ENCODE peak calls at places on chromosomes 11 and 22, in ten cellular contexts. One of them, this sample, is unnamed.

GRCh38 chr11:56396047-56396446 is 16.4 kb upstream of the OR5AL1 start:
- DNase-seq in foreskin fibroblast: no peak
- DNase-seq in brain microvascular endothelial cell: no peak
- DNase-seq in Peyer's patch: no peak
- DNase-seq in A549: no peak
- DNase-seq in AG09309: no peak
- DNase-seq in endothelial cell of umbilical vein: no peak
- DNase-seq in RWPE1: no peak
- DNase-seq in H9: no peak
- DNase-seq in epithelial cell of proximal tubule: no peak
- DNase-seq in this sample: no peak

GRCh38 chr11:71309181-71309580 is 56.8 kb upstream of the SHANK2 start:
- DNase-seq in foreskin fibroblast: no peak
- DNase-seq in brain microvascular endothelial cell: no peak
- DNase-seq in Peyer's patch: peak; percentile 8
- DNase-seq in A549: no peak
- DNase-seq in AG09309: no peak
- DNase-seq in endothelial cell of umbilical vein: no peak
- DNase-seq in RWPE1: no peak
- DNase-seq in H9: peak; percentile 12
- DNase-seq in epithelial cell of proximal tubule: no peak
- DNase-seq in this sample: no peak

GRCh38 chr22:34308101-34308500 is 387.8 kb upstream of the LARGE1 start:
- DNase-seq in foreskin fibroblast: no peak
- DNase-seq in brain microvascular endothelial cell: no peak
- DNase-seq in Peyer's patch: no peak
- DNase-seq in A549: no peak
- DNase-seq in AG09309: no peak
- DNase-seq in endothelial cell of umbilical vein: no peak
- DNase-seq in RWPE1: no peak
- DNase-seq in H9: no peak
- DNase-seq in epithelial cell of proximal tubule: no peak
- DNase-seq in this sample: no peak

GRCh38 chr11:112997829-112998228 is 36.6 kb downstream of the NCAM1 start:
- DNase-seq in foreskin fibroblast: no peak
- DNase-seq in brain microvascular endothelial cell: no peak
- DNase-seq in Peyer's patch: no peak
- DNase-seq in A549: no peak
- DNase-seq in AG09309: no peak
- DNase-seq in endothelial cell of umbilical vein: no peak
- DNase-seq in RWPE1: no peak
- DNase-seq in H9: peak; percentile 27
- DNase-seq in epithelial cell of proximal tubule: no peak
- DNase-seq in this sample: no peak

GRCh38 chr11:118076754-118077281 is at the start of gene TMPRSS4:
- DNase-seq in foreskin fibroblast: no peak
- DNase-seq in brain microvascular endothelial cell: no peak
- DNase-seq in Peyer's patch: peak; percentile 91
- DNase-seq in A549: no peak
- DNase-seq in AG09309: no peak
- DNase-seq in endothelial cell of umbilical vein: no peak
- DNase-seq in RWPE1: peak; percentile 73
- DNase-seq in H9: peak; percentile 46
- DNase-seq in epithelial cell of proximal tubule: no peak
- DNase-seq in this sample: no peak

GRCh38 chr11:121337078-121337477 is 44.5 kb downstream of the SC5D start:
- DNase-seq in foreskin fibroblast: no peak
- DNase-seq in brain microvascular endothelial cell: no peak
- DNase-seq in Peyer's patch: no peak
- DNase-seq in A549: no peak
- DNase-seq in AG09309: no peak
- DNase-seq in endothelial cell of umbilical vein: no peak
- DNase-seq in RWPE1: no peak
- DNase-seq in H9: no peak
- DNase-seq in epithelial cell of proximal tubule: no peak
- DNase-seq in this sample: no peak

GRCh38 chr11:18736590-18737148 is 10.7 kb upstream of the IGSF22 start:
- DNase-seq in foreskin fibroblast: no peak
- DNase-seq in brain microvascular endothelial cell: no peak
- DNase-seq in Peyer's patch: no peak
- DNase-seq in A549: no peak
- DNase-seq in AG09309: no peak
- DNase-seq in endothelial cell of umbilical vein: no peak
- DNase-seq in RWPE1: no peak
- DNase-seq in H9: peak; percentile 67
- DNase-seq in epithelial cell of proximal tubule: no peak
- DNase-seq in this sample: no peak

GRCh38 chr11:30911247-30911646 is 325.1 kb upstream of the MPPED2 start:
- DNase-seq in foreskin fibroblast: no peak
- DNase-seq in brain microvascular endothelial cell: no peak
- DNase-seq in Peyer's patch: no peak
- DNase-seq in A549: no peak
- DNase-seq in AG09309: no peak
- DNase-seq in endothelial cell of umbilical vein: no peak
- DNase-seq in RWPE1: no peak
- DNase-seq in H9: no peak
- DNase-seq in epithelial cell of proximal tubule: no peak
- DNase-seq in this sample: no peak

GRCh38 chr22:27262371-27262770 is 539.2 kb downstream of the MN1 start:
- DNase-seq in foreskin fibroblast: no peak
- DNase-seq in brain microvascular endothelial cell: no peak
- DNase-seq in Peyer's patch: no peak
- DNase-seq in A549: no peak
- DNase-seq in AG09309: no peak
- DNase-seq in endothelial cell of umbilical vein: no peak
- DNase-seq in RWPE1: no peak
- DNase-seq in H9: no peak
- DNase-seq in epithelial cell of proximal tubule: no peak
- DNase-seq in this sample: no peak

GRCh38 chr11:69658606-69659450 is 16.3 kb downstream of the LTO1 start:
- DNase-seq in foreskin fibroblast: no peak
- DNase-seq in brain microvascular endothelial cell: no peak
- DNase-seq in Peyer's patch: no peak
- DNase-seq in A549: no peak
- DNase-seq in AG09309: no peak
- DNase-seq in endothelial cell of umbilical vein: no peak
- DNase-seq in RWPE1: no peak
- DNase-seq in H9: peak; percentile 29
- DNase-seq in epithelial cell of proximal tubule: no peak
- DNase-seq in this sample: no peak

GRCh38 chr11:16986434-16987204 is 27.6 kb downstream of the PLEKHA7 start:
- DNase-seq in foreskin fibroblast: no peak
- DNase-seq in brain microvascular endothelial cell: no peak
- DNase-seq in Peyer's patch: peak; percentile 94
- DNase-seq in A549: no peak
- DNase-seq in AG09309: no peak
- DNase-seq in endothelial cell of umbilical vein: no peak
- DNase-seq in RWPE1: no peak
- DNase-seq in H9: peak; percentile 48
- DNase-seq in epithelial cell of proximal tubule: no peak
- DNase-seq in this sample: peak; percentile 80

GRCh38 chr11:10514210-10514609 is 26.8 kb downstream of the RNF141 start:
- DNase-seq in foreskin fibroblast: no peak
- DNase-seq in brain microvascular endothelial cell: no peak
- DNase-seq in Peyer's patch: no peak
- DNase-seq in A549: peak; percentile 12
- DNase-seq in AG09309: no peak
- DNase-seq in endothelial cell of umbilical vein: peak; percentile 52
- DNase-seq in RWPE1: no peak
- DNase-seq in H9: no peak
- DNase-seq in epithelial cell of proximal tubule: no peak
- DNase-seq in this sample: no peak

GRCh38 chr11:76317296-76317695 is 63.6 kb downstream of the THAP12 start:
- DNase-seq in foreskin fibroblast: no peak
- DNase-seq in brain microvascular endothelial cell: no peak
- DNase-seq in Peyer's patch: no peak
- DNase-seq in A549: no peak
- DNase-seq in AG09309: no peak
- DNase-seq in endothelial cell of umbilical vein: no peak
- DNase-seq in RWPE1: no peak
- DNase-seq in H9: no peak
- DNase-seq in epithelial cell of proximal tubule: no peak
- DNase-seq in this sample: no peak

GRCh38 chr11:859394-860131 is 16.9 kb downstream of the TSPAN4 start:
- DNase-seq in foreskin fibroblast: peak; percentile 84
- DNase-seq in brain microvascular endothelial cell: peak; percentile 84
- DNase-seq in Peyer's patch: peak; percentile 72
- DNase-seq in A549: peak; percentile 70
- DNase-seq in AG09309: peak; percentile 21
- DNase-seq in endothelial cell of umbilical vein: peak; percentile 64
- DNase-seq in RWPE1: peak; percentile 63
- DNase-seq in H9: no peak
- DNase-seq in epithelial cell of proximal tubule: no peak
- DNase-seq in this sample: no peak

GRCh38 chr11:125443767-125444311 is 52.2 kb downstream of the FEZ1 start:
- DNase-seq in foreskin fibroblast: no peak
- DNase-seq in brain microvascular endothelial cell: no peak
- DNase-seq in Peyer's patch: no peak
- DNase-seq in A549: no peak
- DNase-seq in AG09309: no peak
- DNase-seq in endothelial cell of umbilical vein: no peak
- DNase-seq in RWPE1: no peak
- DNase-seq in H9: peak; percentile 73
- DNase-seq in epithelial cell of proximal tubule: no peak
- DNase-seq in this sample: no peak

GRCh38 chr22:37314315-37315046 is 32.2 kb downstream of the CYTH4 start:
- DNase-seq in foreskin fibroblast: no peak
- DNase-seq in brain microvascular endothelial cell: no peak
- DNase-seq in Peyer's patch: no peak
- DNase-seq in A549: no peak
- DNase-seq in AG09309: no peak
- DNase-seq in endothelial cell of umbilical vein: peak; percentile 26
- DNase-seq in RWPE1: no peak
- DNase-seq in H9: no peak
- DNase-seq in epithelial cell of proximal tubule: no peak
- DNase-seq in this sample: peak; percentile 66

GRCh38 chr22:41289681-41290080 is 3.7 kb upstream of the RANGAP1 start:
- DNase-seq in foreskin fibroblast: no peak
- DNase-seq in brain microvascular endothelial cell: no peak
- DNase-seq in Peyer's patch: no peak
- DNase-seq in A549: no peak
- DNase-seq in AG09309: no peak
- DNase-seq in endothelial cell of umbilical vein: no peak
- DNase-seq in RWPE1: no peak
- DNase-seq in H9: no peak
- DNase-seq in epithelial cell of proximal tubule: no peak
- DNase-seq in this sample: no peak

GRCh38 chr11:124483422-124483821 is 37.9 kb upstream of the OR8B8 start:
- DNase-seq in foreskin fibroblast: no peak
- DNase-seq in brain microvascular endothelial cell: no peak
- DNase-seq in Peyer's patch: no peak
- DNase-seq in A549: no peak
- DNase-seq in AG09309: no peak
- DNase-seq in endothelial cell of umbilical vein: no peak
- DNase-seq in RWPE1: no peak
- DNase-seq in H9: no peak
- DNase-seq in epithelial cell of proximal tubule: no peak
- DNase-seq in this sample: no peak

GRCh38 chr11:2645779-2646118 is 54.0 kb downstream of the KCNQ1OT1 start:
- DNase-seq in foreskin fibroblast: no peak
- DNase-seq in brain microvascular endothelial cell: no peak
- DNase-seq in Peyer's patch: no peak
- DNase-seq in A549: no peak
- DNase-seq in AG09309: no peak
- DNase-seq in endothelial cell of umbilical vein: no peak
- DNase-seq in RWPE1: no peak
- DNase-seq in H9: no peak
- DNase-seq in epithelial cell of proximal tubule: no peak
- DNase-seq in this sample: no peak

GRCh38 chr22:43828711-43829447 is 16.8 kb upstream of the EFCAB6 start:
- DNase-seq in foreskin fibroblast: peak; percentile 32
- DNase-seq in brain microvascular endothelial cell: peak; percentile 4
- DNase-seq in Peyer's patch: peak; percentile 62
- DNase-seq in A549: peak; percentile 10
- DNase-seq in AG09309: no peak
- DNase-seq in endothelial cell of umbilical vein: no peak
- DNase-seq in RWPE1: no peak
- DNase-seq in H9: peak; percentile 64
- DNase-seq in epithelial cell of proximal tubule: no peak
- DNase-seq in this sample: no peak
- TF ChIP-seq CTCF in foreskin fibroblast: no peak
- TF ChIP-seq CTCF in brain microvascular endothelial cell: peak; percentile 19
- TF ChIP-seq CTCF in Peyer's patch: no peak
- TF ChIP-seq CTCF in A549: no peak
- TF ChIP-seq CTCF in AG09309: peak; percentile 10
- TF ChIP-seq CTCF in endothelial cell of umbilical vein: no peak
- TF ChIP-seq CTCF in RWPE1: no peak
- TF ChIP-seq CTCF in H9: peak; percentile 36
- TF ChIP-seq CTCF in epithelial cell of proximal tubule: peak; percentile 24
- TF ChIP-seq CTCF in this sample: no peak

DNA sequence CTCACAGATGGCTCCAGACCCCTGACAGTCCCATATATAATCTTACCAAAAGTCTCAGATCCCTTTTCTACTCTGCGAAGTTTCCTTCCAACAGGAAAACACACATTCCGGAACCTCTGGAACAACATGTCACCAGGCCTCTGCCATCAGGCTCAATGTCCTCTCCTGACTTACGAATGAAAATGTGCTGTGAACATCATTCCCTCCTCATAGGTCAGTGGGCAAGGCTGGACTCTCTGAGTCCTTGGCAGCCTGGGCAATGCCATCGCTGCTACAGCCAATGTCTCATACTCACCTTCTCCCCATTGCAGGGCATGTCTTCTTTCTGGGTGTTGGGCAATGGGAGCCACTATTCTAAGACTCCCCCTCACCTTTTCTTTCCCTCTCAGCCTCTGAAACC is 1.7 kb upstream of the HPX start:
- DNase-seq in foreskin fibroblast: no peak
- DNase-seq in brain microvascular endothelial cell: no peak
- DNase-seq in Peyer's patch: no peak
- DNase-seq in A549: no peak
- DNase-seq in AG09309: no peak
- DNase-seq in endothelial cell of umbilical vein: no peak
- DNase-seq in RWPE1: no peak
- DNase-seq in H9: no peak
- DNase-seq in epithelial cell of proximal tubule: no peak
- DNase-seq in this sample: no peak
- TF ChIP-seq CTCF in foreskin fibroblast: no peak
- TF ChIP-seq CTCF in brain microvascular endothelial cell: no peak
- TF ChIP-seq CTCF in Peyer's patch: no peak
- TF ChIP-seq CTCF in A549: no peak
- TF ChIP-seq CTCF in AG09309: no peak
- TF ChIP-seq CTCF in endothelial cell of umbilical vein: no peak
- TF ChIP-seq CTCF in RWPE1: no peak
- TF ChIP-seq CTCF in H9: no peak
- TF ChIP-seq CTCF in epithelial cell of proximal tubule: no peak
- TF ChIP-seq CTCF in this sample: no peak

GRCh38 chr22:50000587-50001387 is 11.8 kb downstream of the IL17REL start:
- DNase-seq in foreskin fibroblast: no peak
- DNase-seq in brain microvascular endothelial cell: no peak
- DNase-seq in Peyer's patch: peak; percentile 44
- DNase-seq in A549: no peak
- DNase-seq in AG09309: no peak
- DNase-seq in endothelial cell of umbilical vein: no peak
- DNase-seq in RWPE1: no peak
- DNase-seq in H9: no peak
- DNase-seq in epithelial cell of proximal tubule: no peak
- DNase-seq in this sample: no peak
- TF ChIP-seq CTCF in foreskin fibroblast: no peak
- TF ChIP-seq CTCF in brain microvascular endothelial cell: no peak
- TF ChIP-seq CTCF in Peyer's patch: no peak
- TF ChIP-seq CTCF in A549: no peak
- TF ChIP-seq CTCF in AG09309: no peak
- TF ChIP-seq CTCF in endothelial cell of umbilical vein: no peak
- TF ChIP-seq CTCF in RWPE1: no peak
- TF ChIP-seq CTCF in H9: no peak
- TF ChIP-seq CTCF in epithelial cell of proximal tubule: no peak
- TF ChIP-seq CTCF in this sample: no peak

GRCh38 chr11:84146826-84147225 is 860.7 kb upstream of the CCDC90B start:
- DNase-seq in foreskin fibroblast: no peak
- DNase-seq in brain microvascular endothelial cell: no peak
- DNase-seq in Peyer's patch: no peak
- DNase-seq in A549: no peak
- DNase-seq in AG09309: no peak
- DNase-seq in endothelial cell of umbilical vein: no peak
- DNase-seq in RWPE1: no peak
- DNase-seq in H9: no peak
- DNase-seq in epithelial cell of proximal tubule: no peak
- DNase-seq in this sample: no peak
- TF ChIP-seq CTCF in foreskin fibroblast: no peak
- TF ChIP-seq CTCF in brain microvascular endothelial cell: no peak
- TF ChIP-seq CTCF in Peyer's patch: no peak
- TF ChIP-seq CTCF in A549: no peak
- TF ChIP-seq CTCF in AG09309: no peak
- TF ChIP-seq CTCF in endothelial cell of umbilical vein: no peak
- TF ChIP-seq CTCF in RWPE1: no peak
- TF ChIP-seq CTCF in H9: peak; percentile 49
- TF ChIP-seq CTCF in epithelial cell of proximal tubule: no peak
- TF ChIP-seq CTCF in this sample: no peak